ENCODE peak calls at places on chromosomes 13 and 19, in seven cellular contexts. One of them, this sample, is unnamed.

GRCh38 chr19:46818812-46819211 is 30.4 kb upstream of the SLC1A5 start:
- DNase-seq in thoracic aorta: no peak
- DNase-seq in glutamatergic neuron: no peak
- DNase-seq in foreskin keratinocyte: no peak
- DNase-seq in PC-9: peak; percentile 47
- DNase-seq in dorsolateral prefrontal cortex: no peak
- DNase-seq in heart right ventricle: no peak
- DNase-seq in this sample: peak; percentile 61

GRCh38 chr13:97329331-97329730 is 104.6 kb upstream of the RAP2A start:
- DNase-seq in thoracic aorta: no peak
- DNase-seq in glutamatergic neuron: no peak
- DNase-seq in foreskin keratinocyte: no peak
- DNase-seq in PC-9: no peak
- DNase-seq in dorsolateral prefrontal cortex: no peak
- DNase-seq in heart right ventricle: no peak
- DNase-seq in this sample: no peak

GRCh38 chr19:10044390-10044789 is 31.1 kb downstream of the RDH8 start:
- DNase-seq in thoracic aorta: no peak
- DNase-seq in PC-9: peak; percentile 19
- DNase-seq in dorsolateral prefrontal cortex: no peak
- DNase-seq in foreskin keratinocyte: no peak
- DNase-seq in glutamatergic neuron: no peak
- DNase-seq in heart right ventricle: no peak
- DNase-seq in this sample: no peak

GRCh38 chr13:23516706-23517105 is 53.5 kb upstream of the TNFRSF19 start:
- DNase-seq in heart right ventricle: no peak
- DNase-seq in foreskin keratinocyte: no peak
- DNase-seq in PC-9: no peak
- DNase-seq in glutamatergic neuron: no peak
- DNase-seq in thoracic aorta: no peak
- DNase-seq in dorsolateral prefrontal cortex: no peak
- DNase-seq in this sample: no peak

GRCh38 chr19:5351731-5352228 is 11.2 kb upstream of the PTPRS start:
- DNase-seq in dorsolateral prefrontal cortex: no peak
- DNase-seq in PC-9: no peak
- DNase-seq in glutamatergic neuron: no peak
- DNase-seq in thoracic aorta: no peak
- DNase-seq in foreskin keratinocyte: no peak
- DNase-seq in heart right ventricle: no peak
- DNase-seq in this sample: no peak

GRCh38 chr13:23760000-23760399 is 129.2 kb downstream of the MIPEP start:
- DNase-seq in PC-9: no peak
- DNase-seq in heart right ventricle: no peak
- DNase-seq in glutamatergic neuron: no peak
- DNase-seq in foreskin keratinocyte: no peak
- DNase-seq in thoracic aorta: no peak
- DNase-seq in dorsolateral prefrontal cortex: no peak
- DNase-seq in this sample: no peak

GRCh38 chr19:42233638-42234292 is 8.6 kb downstream of the GSK3A start:
- DNase-seq in glutamatergic neuron: no peak
- DNase-seq in dorsolateral prefrontal cortex: no peak
- DNase-seq in foreskin keratinocyte: no peak
- DNase-seq in PC-9: no peak
- DNase-seq in heart right ventricle: no peak
- DNase-seq in thoracic aorta: no peak
- DNase-seq in this sample: no peak

GRCh38 chr19:7982651-7983099 is 22.8 kb downstream of the ELAVL1 start:
- DNase-seq in glutamatergic neuron: peak; percentile 3
- DNase-seq in PC-9: no peak
- DNase-seq in thoracic aorta: no peak
- DNase-seq in heart right ventricle: no peak
- DNase-seq in dorsolateral prefrontal cortex: no peak
- DNase-seq in foreskin keratinocyte: peak; percentile 67
- DNase-seq in this sample: no peak

GRCh38 chr13:46679369-46680180 is 117.4 kb downstream of the ESD start:
- DNase-seq in dorsolateral prefrontal cortex: no peak
- DNase-seq in heart right ventricle: peak; percentile 60
- DNase-seq in foreskin keratinocyte: no peak
- DNase-seq in thoracic aorta: no peak
- DNase-seq in glutamatergic neuron: no peak
- DNase-seq in PC-9: no peak
- DNase-seq in this sample: no peak

GRCh38 chr13:21834511-21834910 is 163.6 kb downstream of the FGF9 start:
- DNase-seq in PC-9: no peak
- DNase-seq in thoracic aorta: no peak
- DNase-seq in glutamatergic neuron: no peak
- DNase-seq in dorsolateral prefrontal cortex: no peak
- DNase-seq in heart right ventricle: no peak
- DNase-seq in foreskin keratinocyte: no peak
- DNase-seq in this sample: peak; percentile 47

GRCh38 chr19:35648017-35648961 is at the start of gene COX6B1:
- DNase-seq in glutamatergic neuron: peak; percentile 85
- DNase-seq in foreskin keratinocyte: peak; percentile 93
- DNase-seq in dorsolateral prefrontal cortex: peak; percentile 96
- DNase-seq in thoracic aorta: peak; percentile 85
- DNase-seq in PC-9: peak; percentile 96
- DNase-seq in heart right ventricle: peak; percentile 97
- DNase-seq in this sample: peak; percentile 97

GRCh38 chr13:19618925-19619324 is 14.5 kb upstream of the MPHOSPH8 start:
- DNase-seq in foreskin keratinocyte: peak; percentile 26
- DNase-seq in glutamatergic neuron: no peak
- DNase-seq in thoracic aorta: no peak
- DNase-seq in PC-9: no peak
- DNase-seq in heart right ventricle: no peak
- DNase-seq in dorsolateral prefrontal cortex: no peak
- DNase-seq in this sample: no peak

GRCh38 chr19:5562280-5562679 is 5.5 kb downstream of the TINCR start:
- DNase-seq in glutamatergic neuron: no peak
- DNase-seq in thoracic aorta: no peak
- DNase-seq in PC-9: no peak
- DNase-seq in heart right ventricle: no peak
- DNase-seq in foreskin keratinocyte: no peak
- DNase-seq in dorsolateral prefrontal cortex: no peak
- DNase-seq in this sample: no peak

GRCh38 chr13:49652691-49653305 is 24.5 kb downstream of the ARL11 start:
- DNase-seq in glutamatergic neuron: peak; percentile 58
- DNase-seq in thoracic aorta: no peak
- DNase-seq in foreskin keratinocyte: no peak
- DNase-seq in dorsolateral prefrontal cortex: no peak
- DNase-seq in heart right ventricle: no peak
- DNase-seq in PC-9: peak; percentile 57
- DNase-seq in this sample: peak; percentile 72

GRCh38 chr13:99970761-99971575 is 599 bp downstream of the ZIC5 start:
- DNase-seq in foreskin keratinocyte: no peak
- DNase-seq in glutamatergic neuron: no peak
- DNase-seq in thoracic aorta: no peak
- DNase-seq in dorsolateral prefrontal cortex: no peak
- DNase-seq in PC-9: no peak
- DNase-seq in heart right ventricle: no peak
- DNase-seq in this sample: peak; percentile 41

GRCh38 chr19:926595-927043 is 784 bp downstream of the ARID3A start:
- DNase-seq in glutamatergic neuron: no peak
- DNase-seq in heart right ventricle: peak; percentile 63
- DNase-seq in thoracic aorta: no peak
- DNase-seq in foreskin keratinocyte: no peak
- DNase-seq in PC-9: no peak
- DNase-seq in dorsolateral prefrontal cortex: peak; percentile 52
- DNase-seq in this sample: no peak

GRCh38 chr19:35566738-35567137 is 3.3 kb upstream of the ATP4A start:
- DNase-seq in foreskin keratinocyte: no peak
- DNase-seq in dorsolateral prefrontal cortex: no peak
- DNase-seq in glutamatergic neuron: no peak
- DNase-seq in PC-9: no peak
- DNase-seq in heart right ventricle: no peak
- DNase-seq in thoracic aorta: no peak
- DNase-seq in this sample: no peak

GRCh38 chr13:30698023-30698422 is 37.3 kb upstream of the ALOX5AP start:
- DNase-seq in thoracic aorta: no peak
- DNase-seq in foreskin keratinocyte: no peak
- DNase-seq in heart right ventricle: no peak
- DNase-seq in PC-9: no peak
- DNase-seq in dorsolateral prefrontal cortex: no peak
- DNase-seq in glutamatergic neuron: no peak
- DNase-seq in this sample: no peak

GRCh38 chr13:112968380-112968909 is 569 bp upstream of the MCF2L start:
- DNase-seq in foreskin keratinocyte: no peak
- DNase-seq in dorsolateral prefrontal cortex: peak; percentile 63
- DNase-seq in heart right ventricle: no peak
- DNase-seq in glutamatergic neuron: peak; percentile 43
- DNase-seq in PC-9: no peak
- DNase-seq in thoracic aorta: no peak
- DNase-seq in this sample: peak; percentile 74

GRCh38 chr13:110726726-110727125 is 13.2 kb downstream of the ING1 start:
- DNase-seq in PC-9: no peak
- DNase-seq in foreskin keratinocyte: no peak
- DNase-seq in thoracic aorta: no peak
- DNase-seq in heart right ventricle: no peak
- DNase-seq in glutamatergic neuron: no peak
- DNase-seq in dorsolateral prefrontal cortex: no peak
- DNase-seq in this sample: no peak

GRCh38 chr13:91046715-91047327 is 300.7 kb upstream of the MIR17HG start:
- DNase-seq in glutamatergic neuron: no peak
- DNase-seq in heart right ventricle: no peak
- DNase-seq in PC-9: no peak
- DNase-seq in thoracic aorta: no peak
- DNase-seq in foreskin keratinocyte: no peak
- DNase-seq in dorsolateral prefrontal cortex: no peak
- DNase-seq in this sample: no peak

GRCh38 chr19:41447732-41448332 is 4.9 kb downstream of the ERICH4 start:
- DNase-seq in dorsolateral prefrontal cortex: no peak
- DNase-seq in PC-9: no peak
- DNase-seq in heart right ventricle: no peak
- DNase-seq in glutamatergic neuron: no peak
- DNase-seq in thoracic aorta: no peak
- DNase-seq in foreskin keratinocyte: no peak
- DNase-seq in this sample: no peak

GRCh38 chr13:100106705-100107104 is 17.8 kb downstream of the PCCA start:
- DNase-seq in glutamatergic neuron: no peak
- DNase-seq in thoracic aorta: no peak
- DNase-seq in dorsolateral prefrontal cortex: no peak
- DNase-seq in heart right ventricle: no peak
- DNase-seq in PC-9: no peak
- DNase-seq in foreskin keratinocyte: peak; percentile 71
- DNase-seq in this sample: no peak

DNA sequence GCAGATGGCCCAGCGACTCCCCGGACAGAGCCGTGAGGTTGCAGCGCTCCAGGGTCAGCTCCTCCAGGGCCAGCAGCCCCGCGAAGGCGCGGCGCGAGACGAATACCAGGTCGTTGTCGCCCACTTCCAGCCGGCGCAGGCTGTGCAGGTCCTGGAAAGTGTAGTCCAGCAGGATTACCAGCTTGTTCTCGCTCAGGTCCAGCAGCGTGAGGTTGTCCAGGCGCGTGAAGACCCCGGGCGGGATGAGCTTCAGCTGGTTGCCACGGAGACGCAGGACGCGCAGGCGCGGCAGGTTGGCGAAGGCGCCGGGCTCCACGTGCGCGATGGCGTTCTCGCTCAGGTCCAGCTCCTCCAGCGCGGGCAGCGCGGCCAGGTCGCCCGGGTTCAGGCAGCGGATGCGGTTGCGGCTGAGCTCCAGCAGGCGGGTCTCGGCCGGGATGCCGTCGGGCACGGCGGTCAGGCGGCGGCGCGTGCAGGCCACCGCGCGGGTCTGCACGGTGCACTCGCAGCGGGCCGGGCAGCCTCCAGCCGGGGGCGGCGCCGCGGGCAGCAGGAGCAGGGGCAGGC is 9.3 kb upstream of the PEAK3 start:
- DNase-seq in PC-9: no peak
- DNase-seq in glutamatergic neuron: peak; percentile 84
- DNase-seq in thoracic aorta: no peak
- DNase-seq in foreskin keratinocyte: no peak
- DNase-seq in dorsolateral prefrontal cortex: no peak
- DNase-seq in heart right ventricle: no peak
- DNase-seq in this sample: peak; percentile 49
- TF ChIP-seq CTCF in PC-9: no peak
- TF ChIP-seq CTCF in glutamatergic neuron: peak; percentile 45
- TF ChIP-seq CTCF in thoracic aorta: no peak
- TF ChIP-seq CTCF in foreskin keratinocyte: peak; percentile 4
- TF ChIP-seq CTCF in dorsolateral prefrontal cortex: no peak
- TF ChIP-seq CTCF in heart right ventricle: no peak
- TF ChIP-seq CTCF in this sample: no peak

DNA sequence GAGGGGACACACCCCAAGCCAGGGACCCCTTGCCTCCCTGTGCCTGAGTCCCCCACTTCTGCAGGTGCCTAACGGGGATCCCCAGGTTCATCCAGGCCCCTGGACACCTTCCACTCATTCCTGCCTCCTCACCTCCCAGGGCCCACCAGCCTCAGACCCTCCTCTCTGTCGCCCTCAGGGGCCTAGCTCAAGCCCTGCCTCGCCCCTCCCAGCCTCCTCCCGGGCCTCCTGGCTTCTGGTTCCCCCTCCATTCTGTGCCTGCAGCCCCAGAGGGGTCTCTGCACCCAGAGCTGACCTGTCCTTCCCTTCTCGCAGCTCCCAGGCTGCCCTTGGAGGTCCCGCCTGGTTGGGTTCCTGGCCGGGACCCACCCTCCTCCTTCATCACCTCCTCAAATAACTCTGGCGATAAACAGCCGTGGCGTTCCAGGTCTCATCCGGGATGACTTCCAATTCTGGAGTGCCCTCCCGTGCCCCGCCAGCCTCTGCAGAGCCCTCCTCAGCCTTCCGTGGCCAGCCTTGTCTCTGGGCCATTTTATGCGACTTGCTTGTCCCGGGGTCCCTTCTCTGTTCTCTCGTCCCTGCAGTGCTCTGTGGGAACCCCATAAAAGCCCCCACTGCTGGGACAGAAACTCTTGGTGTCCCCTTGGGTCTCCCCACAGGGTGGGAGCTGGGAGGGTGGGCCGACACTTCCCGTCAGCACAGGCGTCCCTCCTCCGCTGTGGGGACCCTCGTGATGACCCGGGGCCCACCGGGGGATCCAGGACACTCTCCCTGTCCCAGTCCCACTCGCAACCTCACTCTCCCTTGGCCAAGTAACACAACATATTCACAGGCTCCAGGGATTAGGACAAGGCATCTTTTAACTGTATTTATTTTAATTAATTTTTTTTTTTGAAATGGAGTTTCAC is 9.2 kb downstream of the JOSD2 start:
- DNase-seq in thoracic aorta: no peak
- DNase-seq in foreskin keratinocyte: no peak
- DNase-seq in heart right ventricle: peak; percentile 79
- DNase-seq in PC-9: no peak
- DNase-seq in glutamatergic neuron: peak; percentile 25
- DNase-seq in dorsolateral prefrontal cortex: no peak
- DNase-seq in this sample: no peak
- TF ChIP-seq CTCF in thoracic aorta: no peak
- TF ChIP-seq CTCF in foreskin keratinocyte: no peak
- TF ChIP-seq CTCF in heart right ventricle: no peak
- TF ChIP-seq CTCF in PC-9: no peak
- TF ChIP-seq CTCF in glutamatergic neuron: no peak
- TF ChIP-seq CTCF in dorsolateral prefrontal cortex: no peak
- TF ChIP-seq CTCF in this sample: no peak

GRCh38 chr13:33312150-33312908 is 26.8 kb upstream of the STARD13 start:
- DNase-seq in thoracic aorta: no peak
- DNase-seq in PC-9: no peak
- DNase-seq in glutamatergic neuron: no peak
- DNase-seq in heart right ventricle: no peak
- DNase-seq in foreskin keratinocyte: peak; percentile 56
- DNase-seq in dorsolateral prefrontal cortex: no peak
- DNase-seq in this sample: no peak
- TF ChIP-seq CTCF in thoracic aorta: no peak
- TF ChIP-seq CTCF in PC-9: no peak
- TF ChIP-seq CTCF in glutamatergic neuron: no peak
- TF ChIP-seq CTCF in heart right ventricle: peak; percentile 55
- TF ChIP-seq CTCF in foreskin keratinocyte: peak; percentile 55
- TF ChIP-seq CTCF in dorsolateral prefrontal cortex: peak; percentile 54
- TF ChIP-seq CTCF in this sample: peak; percentile 21

GRCh38 chr19:29668746-29669609 is 3.7 kb downstream of the PLEKHF1 start:
- DNase-seq in foreskin keratinocyte: no peak
- DNase-seq in dorsolateral prefrontal cortex: peak; percentile 36
- DNase-seq in glutamatergic neuron: no peak
- DNase-seq in heart right ventricle: no peak
- DNase-seq in thoracic aorta: no peak
- DNase-seq in PC-9: no peak
- DNase-seq in this sample: no peak
- TF ChIP-seq CTCF in foreskin keratinocyte: peak; percentile 40
- TF ChIP-seq CTCF in dorsolateral prefrontal cortex: no peak
- TF ChIP-seq CTCF in glutamatergic neuron: no peak
- TF ChIP-seq CTCF in heart right ventricle: peak; percentile 17
- TF ChIP-seq CTCF in thoracic aorta: no peak
- TF ChIP-seq CTCF in PC-9: no peak
- TF ChIP-seq CTCF in this sample: no peak